ENCODE peak calls at places on chromosomes 13 and 19, in ten cellular contexts. W is ELR; Y is stimulated activated CD4-positive, alpha-beta T cell treated with anti-CD3 and anti-CD28 coated beads, Interleukin-15, amount 100 ng/mL, for 24 hours; K is NCI-H1436; N is stimulated activated CD8-positive, alpha-beta memory T cell treated with anti-CD3 and anti-CD28 coated beads, Interleukin-15, amount 100 ng/mL, for 1 hour; Q is activated CD4-positive, alpha-beta T cell treated with anti-CD3 and anti-CD28 coated beads, Interleukin-2, amount 50 U/mL, for 4 hours; H is EL; B is nephron progenitor cell; S is effector CD8-positive, alpha-beta T cell; L is NCI-H748 treated with DMSO at 0.1 percent for 48 hours. F is an unnamed sample.

GRCh38 chr13:81872581-81872980 is 1531.7 kb upstream of the SPRY2 start:
- DNase-seq in Q (no peak), L (peak), K (peak), B (peak), W (peak), H (peak), N (no peak), S (no peak), Y (no peak), F (no peak)

GRCh38 chr19:18227781-18228271 is 1.6 kb upstream of the PDE4C start:
- DNase-seq in B (no peak), W (no peak), K (no peak), N (no peak), Y (no peak), S (no peak), L (no peak), Q (no peak), H (no peak), F (no peak)

GRCh38 chr13:47790755-47791154 is 210.3 kb downstream of the SUCLA2 start:
- DNase-seq in H (no peak), Y (no peak), L (no peak), N (no peak), K (no peak), Q (no peak), W (no peak), S (no peak), B (no peak), F (no peak)

GRCh38 chr13:110537116-110537515 is 24.4 kb downstream of the RAB20 start:
- DNase-seq in W (no peak), L (no peak), N (no peak), Q (no peak), Y (no peak), B (no peak), S (no peak), K (no peak), H (no peak), F (no peak)

GRCh38 chr13:36366023-36366422 is 19.8 kb upstream of the SPART start:
- DNase-seq in K (no peak), B (no peak), Q (no peak), W (no peak), L (no peak), Y (no peak), H (no peak), N (no peak), S (no peak), F (no peak)

GRCh38 chr19:56133858-56134654 is 7.0 kb upstream of the ZNF444 start:
- DNase-seq in L (no peak), N (no peak), K (no peak), Q (no peak), S (no peak), H (peak), Y (no peak), B (no peak), W (peak), F (peak)

GRCh38 chr19:1580382-1580781 is 12.3 kb upstream of the MEX3D start:
- DNase-seq in S (no peak), Q (no peak), B (no peak), K (no peak), W (no peak), Y (no peak), L (no peak), H (no peak), N (no peak), F (no peak)

GRCh38 chr19:10270180-10270615 is 722 bp upstream of the ICAM1 start:
- DNase-seq in L (no peak), B (peak), S (peak), K (no peak), H (peak), Y (peak), Q (peak), N (no peak), W (peak), F (peak)

GRCh38 chr19:8340341-8341096 is 2.5 kb downstream of the KANK3 start:
- DNase-seq in Q (no peak), S (no peak), W (no peak), H (no peak), B (peak), N (no peak), Y (no peak), L (no peak), K (no peak), F (peak)

GRCh38 chr13:111361046-111361872 is 40.8 kb downstream of the TEX29 start:
- DNase-seq in B (no peak), Q (no peak), S (no peak), N (no peak), K (no peak), H (no peak), W (no peak), Y (no peak), L (no peak), F (no peak)

GRCh38 chr19:41808663-41809566 is 12.5 kb downstream of the CEACAM3 start:
- DNase-seq in H (no peak), L (no peak), B (no peak), K (no peak), Y (no peak), Q (no peak), S (no peak), N (no peak), W (no peak), F (no peak)

GRCh38 chr19:32067686-32068085 is 277.7 kb upstream of the ZNF507 start:
- DNase-seq in L (no peak), N (no peak), Q (no peak), W (no peak), Y (no peak), B (peak), S (no peak), K (no peak), H (no peak), F (no peak)

GRCh38 chr19:4363571-4364304 is 20.4 kb downstream of the MPND start:
- DNase-seq in H (no peak), Q (no peak), B (no peak), W (no peak), L (no peak), K (no peak), S (no peak), N (no peak), Y (no peak), F (no peak)

GRCh38 chr13:93286047-93286446 is 59.4 kb downstream of the GPC6 start:
- DNase-seq in Q (no peak), S (no peak), L (no peak), N (no peak), Y (no peak), K (no peak), B (no peak), W (no peak), H (no peak), F (no peak)

GRCh38 chr13:32639502-32640105 is 53.4 kb downstream of the PDS5B start:
- DNase-seq in B (peak), Q (peak), K (no peak), N (peak), L (peak), H (peak), W (peak), S (peak), Y (peak), F (peak)

GRCh38 chr13:103605546-103606326 is 539.5 kb upstream of the SLC10A2 start:
- DNase-seq in L (no peak), Y (no peak), S (no peak), K (no peak), W (peak), B (no peak), H (no peak), N (no peak), Q (no peak), F (no peak)

GRCh38 chr19:2631213-2631821 is 71.2 kb downstream of the GNG7 start:
- DNase-seq in N (no peak), L (no peak), H (no peak), B (no peak), Y (no peak), W (peak), Q (no peak), K (no peak), S (no peak), F (no peak)

GRCh38 chr13:43363156-43363918 is 340.0 kb downstream of the DNAJC15 start:
- DNase-seq in W (no peak), N (no peak), L (no peak), H (no peak), S (no peak), B (no peak), Q (no peak), K (no peak), Y (no peak), F (no peak)

GRCh38 chr13:30792257-30793000 is 57.1 kb downstream of the ALOX5AP start:
- DNase-seq in N (no peak), H (peak), B (peak), K (no peak), S (no peak), L (no peak), Q (no peak), Y (no peak), W (peak), F (no peak)

GRCh38 chr13:112952759-112953541 is 16.1 kb upstream of the MCF2L start:
- DNase-seq in W (no peak), L (no peak), Q (no peak), K (no peak), Y (no peak), N (no peak), B (no peak), S (no peak), H (no peak), F (no peak)

GRCh38 chr19:12880551-12881171 is 588 bp downstream of the DNASE2 start:
- DNase-seq in K (no peak), N (no peak), S (no peak), W (peak), B (peak), H (peak), L (no peak), Q (no peak), Y (peak), F (no peak)

GRCh38 chr19:29040951-29041350 is 172.0 kb downstream of the UQCRFS1 start:
- DNase-seq in H (no peak), N (no peak), W (no peak), Y (no peak), L (peak), Q (no peak), S (no peak), B (peak), K (no peak), F (no peak)

GRCh38 chr19:41478875-41479756 is 36.2 kb downstream of the ERICH4 start:
- DNase-seq in Y (no peak), N (no peak), Q (no peak), L (no peak), W (no peak), S (no peak), K (no peak), H (no peak), B (no peak), F (no peak)

GRCh38 chr13:79647518-79647917 is 166.6 kb downstream of the NDFIP2 start:
- DNase-seq in Y (no peak), L (peak), H (no peak), B (no peak), N (no peak), Q (no peak), W (peak), S (no peak), K (peak), F (no peak)

GRCh38 chr13:50162567-50162966 is 147.3 kb downstream of the KCNRG start:
- DNase-seq in Q (no peak), H (no peak), S (no peak), Y (no peak), L (no peak), B (no peak), W (no peak), K (no peak), N (no peak), F (no peak)

GRCh38 chr13:21730186-21730880 is 59.5 kb downstream of the FGF9 start:
- DNase-seq in W (no peak), L (no peak), B (no peak), K (no peak), H (no peak), Y (no peak), N (no peak), Q (no peak), S (no peak), F (no peak)

GRCh38 chr13:71242191-71242590 is 624.8 kb downstream of the DACH1 start:
- DNase-seq in K (no peak), H (no peak), Q (no peak), W (no peak), B (no peak), Y (no peak), S (no peak), N (no peak), L (peak), F (no peak)

GRCh38 chr19:40395956-40396355 is 6.0 kb upstream of the HIPK4 start:
- DNase-seq in Q (no peak), K (no peak), L (no peak), Y (no peak), W (no peak), S (no peak), N (no peak), H (no peak), B (no peak), F (no peak)

GRCh38 chr19:12580180-12580694 is 29.0 kb upstream of the ZNF564 start:
- DNase-seq in Y (no peak), K (no peak), L (no peak), B (no peak), H (peak), S (no peak), Q (no peak), W (peak), N (no peak), F (no peak)

GRCh38 chr19:41320568-41320967 is 10.6 kb downstream of the CCDC97 start:
- DNase-seq in L (no peak), K (no peak), Q (no peak), S (no peak), H (no peak), W (no peak), N (no peak), Y (no peak), B (no peak), F (no peak)

GRCh38 chr19:3450796-3451411 is 29.4 kb downstream of the SMIM24 start:
- DNase-seq in Q (no peak), L (no peak), W (peak), S (no peak), B (no peak), H (peak), N (no peak), Y (no peak), K (no peak), F (no peak)

GRCh38 chr19:54107876-54108490 is 5.3 kb downstream of the NDUFA3 start:
- DNase-seq in Y (no peak), K (no peak), H (no peak), B (no peak), S (no peak), L (no peak), Q (no peak), N (no peak), W (no peak), F (no peak)

F was measured in GM10248.